ENCODE peak calls at places on chromosomes 13 and 19, in eight cellular contexts. E, D, X, V, M, K, G and T are unnamed samples.

GRCh38 chr19:48833977-48834376 is 2.3 kb downstream of the HSD17B14 start:
- DNase-seq in X (no peak), D (no peak), V (no peak), E (no peak), G (no peak), M (no peak), K (no peak), T (no peak)

GRCh38 chr13:112153846-112154245 is 86.9 kb downstream of the SOX1 start:
- DNase-seq in M (peak; percentile 67), G (no peak), E (no peak), D (no peak), K (no peak), X (no peak), V (no peak), T (no peak)

GRCh38 chr13:43573361-43573740 is 213.4 kb downstream of the ENOX1 start:
- DNase-seq in G (no peak), D (no peak), M (no peak), E (no peak), X (no peak), K (peak; percentile 63), V (peak; percentile 79), T (no peak)

GRCh38 chr13:71602327-71602726 is 264.7 kb downstream of the DACH1 start:
- DNase-seq in K (no peak), X (no peak), D (no peak), G (no peak), E (no peak), V (no peak), M (no peak), T (no peak)

GRCh38 chr13:98157609-98158008 is 14.7 kb downstream of the FARP1 start:
- DNase-seq in G (no peak), V (no peak), X (no peak), M (no peak), K (no peak), D (no peak), E (no peak), T (no peak)

GRCh38 chr19:294341-294818 is 3.2 kb upstream of the PLPP2 start:
- DNase-seq in K (no peak), G (no peak), X (no peak), M (peak; percentile 83), V (peak; percentile 34), D (no peak), E (peak; percentile 12), T (no peak)

GRCh38 chr13:37884026-37884425 is 14.5 kb upstream of the TRPC4 start:
- DNase-seq in V (no peak), E (no peak), M (no peak), X (no peak), D (no peak), K (no peak), G (no peak), T (no peak)

GRCh38 chr13:98853791-98854191 is 101.3 kb upstream of the SLC15A1 start:
- DNase-seq in M (no peak), D (no peak), E (no peak), K (peak; percentile 66), V (peak; percentile 14), G (no peak), X (no peak), T (no peak)

GRCh38 chr13:102183509-102184182 is 218.2 kb downstream of the FGF14 start:
- DNase-seq in E (no peak), K (no peak), D (no peak), G (no peak), M (no peak), X (no peak), V (no peak), T (no peak)

GRCh38 chr13:33100876-33101275 is 84.7 kb downstream of the KL start:
- DNase-seq in K (no peak), D (no peak), G (no peak), X (no peak), E (no peak), M (no peak), V (peak; percentile 21), T (no peak)

GRCh38 chr13:33236021-33236420 is 49.5 kb downstream of the STARD13 start:
- DNase-seq in D (no peak), E (no peak), M (no peak), X (no peak), G (no peak), K (peak; percentile 93), V (peak; percentile 91), T (no peak)

GRCh38 chr13:113860579-113861432 is 3.1 kb downstream of the GAS6 start:
- DNase-seq in D (no peak), M (peak; percentile 85), E (peak; percentile 70), K (peak; percentile 51), G (no peak), V (no peak), X (no peak), T (peak; percentile 12)

GRCh38 chr19:33441277-33441699 is 67.8 kb downstream of the CEBPG start:
- DNase-seq in M (peak; percentile 79), E (no peak), V (no peak), X (no peak), K (no peak), G (no peak), D (no peak), T (peak; percentile 13)

GRCh38 chr19:35963514-35963913 is 27.3 kb downstream of the LRFN3 start:
- DNase-seq in D (no peak), E (peak; percentile 91), V (peak; percentile 25), G (no peak), M (no peak), X (peak; percentile 30), K (peak; percentile 56), T (no peak)

GRCh38 chr13:30845297-30846214 is 60.5 kb upstream of the MEDAG start:
- DNase-seq in G (no peak), E (no peak), V (peak; percentile 18), X (no peak), M (no peak), K (no peak), D (no peak), T (no peak)

GRCh38 chr19:50669319-50670101 is 20.3 kb downstream of the C19orf81 start:
- DNase-seq in K (peak; percentile 1), D (peak; percentile 64), X (peak; percentile 29), G (no peak), E (peak; percentile 51), M (no peak), V (peak; percentile 34), T (peak; percentile 41)

GRCh38 chr13:78593652-78594494 is 9.5 kb downstream of the POU4F1 start:
- DNase-seq in X (no peak), V (no peak), K (no peak), E (no peak), G (no peak), D (peak; percentile 14), M (no peak), T (no peak)